ENCODE peak calls at places on chromosomes 5 and 9, in five cellular contexts. X is IMR-90, K is MM.1S, P is colonic mucosa, L is PC-3. U is an unnamed sample. For H3K36me3, the result is how much of the 10 kb centered on the place peaks cover.

GRCh38 chr5:143506881-143507552 is 103.5 kb upstream of the NR3C1 start:
- DNase-seq in X (peak), K (no peak), P (no peak), L (peak), U (peak)

GRCh38 chr5:80569961-80570786 is at the start of gene ANKRD34B:
- DNase-seq in X (no peak), K (peak), P (no peak), L (no peak), U (peak)

GRCh38 chr9:34986541-34987047 is 3.0 kb upstream of the DNAJB5 start:
- DNase-seq in X (no peak), K (no peak), P (no peak), L (no peak), U (no peak)

GRCh38 chr5:98470747-98471146 is 302.7 kb upstream of the RGMB start:
- DNase-seq in X (no peak), K (no peak), P (no peak), L (peak), U (no peak)

GRCh38 chr5:160496334-160496733 is 74.7 kb downstream of the PTTG1 start:
- DNase-seq in X (no peak), K (no peak), P (no peak), L (no peak), U (no peak)

GRCh38 chr9:137880160-137880975 is 2.8 kb downstream of the CACNA1B start:
- DNase-seq in X (no peak), K (no peak), P (no peak), L (no peak), U (no peak)

GRCh38 chr5:1508679-1509290 is 15.0 kb downstream of the LPCAT1 start:
- DNase-seq in X (peak), K (no peak), P (no peak), L (no peak), U (no peak)

GRCh38 chr9:135507104-135508035 is 6.9 kb downstream of the MRPS2 start:
- DNase-seq in X (no peak), K (no peak), P (no peak), L (no peak), U (no peak)

GRCh38 chr5:143229896-143230675 is 173.4 kb downstream of the NR3C1 start:
- DNase-seq in X (no peak), K (peak), P (no peak), L (no peak), U (peak)

GRCh38 chr5:177006265-177006972 is at the start of gene UIMC1:
- DNase-seq in X (peak), K (peak), P (peak), L (peak), U (peak)

GRCh38 chr5:177005619-177006264 is 837 bp downstream of the UIMC1 start:
- DNase-seq in X (peak), K (peak), P (peak), L (peak), U (peak)

GRCh38 chr5:177008716-177009115 is 2.1 kb upstream of the UIMC1 start:
- DNase-seq in X (no peak), K (no peak), P (no peak), L (no peak), U (no peak)

GRCh38 chr5:177003649-177004048 is 2.9 kb downstream of the UIMC1 start:
- DNase-seq in X (no peak), K (no peak), P (no peak), L (no peak), U (no peak)

DNA sequence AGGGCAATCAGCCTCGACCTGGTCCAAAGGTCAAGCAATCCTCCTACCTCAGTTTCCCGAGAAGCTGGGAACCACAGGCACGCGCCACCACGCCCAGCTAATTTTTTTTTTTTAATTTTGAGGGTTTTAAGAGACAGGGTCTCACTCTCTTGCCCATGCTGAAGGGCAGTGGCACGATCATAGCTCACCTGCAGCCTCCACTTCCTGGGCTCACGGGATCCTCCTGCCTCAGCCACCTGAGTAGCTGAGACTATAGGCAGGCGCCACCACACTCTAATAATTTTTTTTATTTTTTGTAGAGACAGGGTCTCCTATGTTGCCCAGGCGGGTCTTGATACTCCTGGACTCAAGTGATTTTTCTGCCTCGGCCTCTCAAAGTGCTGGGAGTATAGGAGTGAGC is 1.6 kb downstream of the UIMC1 start:
- DNase-seq in X (no peak), K (no peak), P (no peak), L (no peak), U (no peak)
- H3K4me3 ChIP-seq in X (no peak), K (peak), P (no peak), L (peak), U (peak)

GRCh38 chr9:124353811-124354274 is 61.4 kb downstream of the PSMB7 start:
- DNase-seq in X (peak), K (no peak), P (no peak), L (no peak), U (peak)
- H3K36me3 ChIP-seq in X (half or more), K (under half), P (under half), L (under half), U (half or more)

GRCh38 chr5:61160497-61160896 is 1.8 kb downstream of the SMIM15 start:
- DNase-seq in X (no peak), K (no peak), P (no peak), L (no peak), U (no peak)
- H3K9ac ChIP-seq in X (no peak), K (no peak), P (no peak), L (peak), U (peak)

GRCh38 chr5:175682664-175683063 is 24.8 kb downstream of the HRH2 start:
- DNase-seq in X (no peak), K (no peak), P (no peak), L (no peak), U (no peak)
- H3K4me3 ChIP-seq in X (no peak), K (no peak), P (no peak), L (no peak), U (no peak)

DNA sequence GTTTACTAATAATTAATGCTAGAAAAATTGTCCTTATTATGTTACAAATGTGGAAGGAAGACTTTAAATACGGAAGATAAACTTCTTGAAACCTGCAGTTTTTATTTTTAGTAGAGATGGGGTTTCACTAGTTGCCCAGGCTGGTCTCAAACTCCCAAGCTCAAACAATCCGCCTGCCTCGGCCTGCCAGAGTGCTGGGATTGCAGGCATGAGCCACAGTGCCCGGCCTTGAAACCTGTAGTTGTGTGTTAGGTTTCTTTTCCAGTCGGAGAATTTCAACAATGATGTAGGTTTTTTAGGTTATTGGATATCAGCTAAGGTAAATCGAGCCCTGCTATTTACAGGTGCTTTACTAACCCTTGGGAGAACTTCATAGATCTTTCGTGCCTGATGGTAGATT is 30.8 kb downstream of the CTNNA1 start:
- DNase-seq in X (no peak), K (no peak), P (no peak), L (no peak), U (no peak)
- H3K36me3 ChIP-seq in X (under half), K (under half), P (under half), L (under half), U (half or more)

DNA sequence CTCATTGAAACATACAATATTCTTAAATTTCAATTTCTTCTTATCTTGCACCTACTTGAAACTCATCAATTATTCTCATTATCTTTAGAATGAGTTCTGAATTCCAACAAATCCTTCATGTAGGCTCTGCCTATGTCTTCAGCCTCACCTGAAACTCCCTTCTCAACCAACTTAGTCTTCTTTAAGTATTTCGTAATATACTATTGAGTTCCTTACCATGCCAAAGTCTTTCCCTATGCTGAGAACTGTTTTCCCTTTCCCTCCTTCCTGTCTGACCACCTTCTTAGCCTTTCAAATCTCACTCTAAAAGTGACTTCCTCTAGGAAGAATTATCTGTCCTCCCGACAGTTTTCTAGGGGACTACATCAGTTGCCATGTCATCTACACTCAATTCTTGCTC is 50.9 kb upstream of the ZFAND5 start:
- DNase-seq in X (no peak), K (no peak), P (no peak), L (no peak), U (no peak)
- H3K9ac ChIP-seq in X (no peak), K (no peak), P (no peak), L (no peak), U (no peak)

GRCh38 chr5:172859966-172860365 is 25.9 kb downstream of the ERGIC1 start:
- DNase-seq in X (no peak), K (no peak), P (no peak), L (peak), U (no peak)
- H3K4me3 ChIP-seq in X (no peak), K (no peak), P (no peak), L (no peak), U (peak)

GRCh38 chr9:92228628-92229027 is 64.9 kb downstream of the IARS1 start:
- DNase-seq in X (no peak), K (no peak), P (no peak), L (no peak), U (no peak)
- H3K36me3 ChIP-seq in X (under half), K (under half), P (under half), L (under half), U (half or more)

DNA sequence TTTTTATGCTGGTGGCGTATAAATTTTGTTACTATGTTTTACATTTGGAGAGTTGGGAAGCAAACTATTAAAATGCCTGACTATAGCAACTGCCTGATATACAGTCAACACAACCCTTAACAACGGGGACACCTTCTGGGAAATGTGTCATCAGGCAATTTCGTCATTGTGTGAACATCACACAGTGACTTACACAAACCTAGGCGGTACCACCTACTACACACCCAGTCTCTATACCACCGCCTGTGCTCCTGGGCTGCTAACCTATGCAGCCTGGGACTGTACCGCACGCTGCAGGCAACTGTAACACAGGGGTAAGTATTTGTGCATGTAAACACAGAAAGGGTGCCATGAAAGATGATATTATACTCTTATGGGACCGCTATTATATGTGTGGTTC is 1.3 kb upstream of the CDHR2 start:
- DNase-seq in X (no peak), K (no peak), P (peak), L (peak), U (no peak)
- H3K9ac ChIP-seq in X (no peak), K (no peak), P (no peak), L (no peak), U (no peak)

DNA sequence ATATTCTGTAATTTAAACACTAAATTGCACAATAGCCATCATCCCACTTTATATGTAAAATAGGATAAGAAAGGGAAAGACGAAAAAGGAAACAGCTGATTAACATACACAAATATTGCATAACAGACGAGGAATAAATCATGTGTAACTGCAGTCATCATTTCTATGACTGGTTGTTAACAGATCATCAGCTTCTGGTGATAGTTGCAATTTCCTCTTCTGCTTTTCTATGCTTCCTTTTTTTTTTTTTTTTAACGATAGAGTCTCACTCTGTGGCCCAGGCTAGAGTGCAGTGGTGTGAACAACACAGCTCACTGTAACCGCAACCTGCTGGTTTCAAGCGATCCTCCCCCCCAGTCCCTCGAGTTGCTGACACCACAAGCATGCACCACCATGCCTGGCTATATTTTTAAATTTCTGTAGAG is 22.5 kb upstream of the JAKMIP2 start:
- DNase-seq in X (no peak), K (peak), P (no peak), L (no peak), U (no peak)
- H3K4me3 ChIP-seq in X (no peak), K (peak), P (no peak), L (no peak), U (no peak)

U was measured in adipocyte.